ENCODE peak calls at places on chromosomes 5 and 9, in five cellular contexts. One of them, this sample, is unnamed.

GRCh38 chr9:133509179-133510083 is 15.3 kb downstream of the MYMK start:
- DNase-seq in AG09309: no peak
- DNase-seq in coronary artery: no peak
- DNase-seq in naive B cell: no peak
- DNase-seq in A549: no peak
- DNase-seq in this sample: no peak

GRCh38 chr9:129560849-129561248 is 60.1 kb downstream of the C9orf50 start:
- DNase-seq in AG09309: no peak
- DNase-seq in coronary artery: no peak
- DNase-seq in naive B cell: no peak
- DNase-seq in A549: no peak
- DNase-seq in this sample: no peak

GRCh38 chr5:115455241-115455640 is 89.3 kb downstream of the FEM1C start:
- DNase-seq in AG09309: no peak
- DNase-seq in coronary artery: no peak
- DNase-seq in naive B cell: no peak
- DNase-seq in A549: peak; percentile 17
- DNase-seq in this sample: no peak

GRCh38 chr5:7642029-7642428 is 208.9 kb downstream of the CFAP90 start:
- DNase-seq in AG09309: no peak
- DNase-seq in coronary artery: no peak
- DNase-seq in naive B cell: no peak
- DNase-seq in A549: no peak
- DNase-seq in this sample: no peak

GRCh38 chr5:168328804-168329203 is 37.4 kb downstream of the WWC1 start:
- DNase-seq in AG09309: no peak
- DNase-seq in coronary artery: no peak
- DNase-seq in naive B cell: no peak
- DNase-seq in A549: peak; percentile 89
- DNase-seq in this sample: no peak

GRCh38 chr9:115396071-115396529 is 278.1 kb upstream of the TNC start:
- DNase-seq in AG09309: peak; percentile 53
- DNase-seq in coronary artery: no peak
- DNase-seq in naive B cell: no peak
- DNase-seq in A549: no peak
- DNase-seq in this sample: no peak

GRCh38 chr9:93288891-93289883 is 105.2 kb downstream of the WNK2 start:
- DNase-seq in AG09309: no peak
- DNase-seq in coronary artery: no peak
- DNase-seq in naive B cell: no peak
- DNase-seq in A549: peak; percentile 50
- DNase-seq in this sample: no peak

GRCh38 chr5:44246986-44247385 is 142.2 kb downstream of the FGF10 start:
- DNase-seq in AG09309: no peak
- DNase-seq in coronary artery: no peak
- DNase-seq in naive B cell: no peak
- DNase-seq in A549: no peak
- DNase-seq in this sample: no peak

GRCh38 chr5:103446813-103447212 is 115.8 kb downstream of the NUDT12 start:
- DNase-seq in AG09309: no peak
- DNase-seq in coronary artery: no peak
- DNase-seq in naive B cell: no peak
- DNase-seq in A549: no peak
- DNase-seq in this sample: no peak

GRCh38 chr5:958701-959571 is 49.7 kb upstream of the NKD2 start:
- DNase-seq in AG09309: no peak
- DNase-seq in coronary artery: peak; percentile 72
- DNase-seq in naive B cell: no peak
- DNase-seq in A549: peak; percentile 80
- DNase-seq in this sample: no peak

GRCh38 chr5:135426102-135427082 is 20.8 kb downstream of the DCANP1 start:
- DNase-seq in AG09309: no peak
- DNase-seq in coronary artery: no peak
- DNase-seq in naive B cell: peak; percentile 20
- DNase-seq in A549: peak; percentile 63
- DNase-seq in this sample: peak; percentile 28

GRCh38 chr5:127092690-127093089 is 19.4 kb upstream of the C5orf63 start:
- DNase-seq in AG09309: peak; percentile 34
- DNase-seq in coronary artery: no peak
- DNase-seq in naive B cell: no peak
- DNase-seq in A549: no peak
- DNase-seq in this sample: no peak

GRCh38 chr5:90473321-90474234 is 993 bp downstream of the MBLAC2 start:
- DNase-seq in AG09309: no peak
- DNase-seq in coronary artery: peak; percentile 75
- DNase-seq in naive B cell: peak; percentile 17
- DNase-seq in A549: peak; percentile 34
- DNase-seq in this sample: peak; percentile 14